ENCODE peak calls at places on chromosomes 2 and 18, in five cellular contexts. L, S, R, J and D are unnamed samples.

GRCh38 chr18:46809145-46809544 is 52.3 kb upstream of the ST8SIA5 start:
- DNase-seq in L (no peak), S (no peak), R (no peak), J (no peak), D (no peak)

GRCh38 chr18:72941001-72941400 is 73.2 kb upstream of the NETO1 start:
- DNase-seq in S (no peak), J (no peak), R (peak), L (no peak), D (no peak)

GRCh38 chr18:48734460-48734859 is 195.6 kb downstream of the CTIF start:
- DNase-seq in J (no peak), R (no peak), L (peak), S (no peak), D (no peak)

GRCh38 chr18:9536354-9537152 is 61.2 kb downstream of the RALBP1 start:
- DNase-seq in L (peak), J (no peak), S (no peak), R (peak), D (peak)

GRCh38 chr2:190841707-190842505 is 38.7 kb upstream of the GLS start:
- DNase-seq in S (no peak), L (peak), J (peak), R (peak), D (peak)

GRCh38 chr2:216619411-216620393 is 13.5 kb upstream of the IGFBP2 start:
- DNase-seq in J (no peak), R (no peak), L (peak), S (no peak), D (peak)

GRCh38 chr18:75218064-75218463 is 7.5 kb downstream of the TSHZ1 start:
- DNase-seq in J (no peak), L (no peak), R (no peak), S (no peak), D (no peak)

GRCh38 chr2:134269986-134270735 is 16.3 kb downstream of the MGAT5 start:
- DNase-seq in R (no peak), L (no peak), S (no peak), J (no peak), D (peak)

GRCh38 chr2:154457291-154457690 is 241.2 kb upstream of the KCNJ3 start:
- DNase-seq in L (no peak), R (no peak), S (no peak), J (no peak), D (no peak)

GRCh38 chr18:62672600-62672999 is 42.7 kb upstream of the PHLPP1 start:
- DNase-seq in J (no peak), L (no peak), S (no peak), R (peak), D (no peak)

GRCh38 chr2:123993728-123994323 is 31.3 kb upstream of the CNTNAP5 start:
- DNase-seq in R (peak), S (no peak), L (peak), J (peak), D (peak)

GRCh38 chr2:25617948-25618646 is 55.3 kb downstream of the DTNB start:
- DNase-seq in J (peak), L (peak), R (peak), S (no peak), D (peak)

GRCh38 chr18:51110073-51110797 is 80.2 kb downstream of the SMAD4 start:
- DNase-seq in J (peak), R (peak), S (peak), L (peak), D (peak)

GRCh38 chr2:28680657-28681056 is 71.0 kb upstream of the PPP1CB start:
- DNase-seq in L (no peak), J (no peak), S (peak), R (no peak), D (no peak)

GRCh38 chr18:63707816-63708215 is 5.1 kb downstream of the SERPINB11 start:
- DNase-seq in L (no peak), S (no peak), J (no peak), R (no peak), D (peak)

GRCh38 chr2:191171708-191172355 is 21.0 kb upstream of the STAT4 start:
- DNase-seq in R (peak), J (peak), S (no peak), L (peak), D (peak)

GRCh38 chr2:12883911-12884310 is 167.2 kb downstream of the TRIB2 start:
- DNase-seq in J (no peak), R (no peak), L (peak), S (no peak), D (peak)

GRCh38 chr2:236894791-236895190 is 190.9 kb upstream of the COPS8 start:
- DNase-seq in L (no peak), R (no peak), S (no peak), J (no peak), D (no peak)

GRCh38 chr2:128519517-128520215 is 201.0 kb upstream of the HS6ST1 start:
- DNase-seq in L (no peak), S (no peak), J (no peak), R (no peak), D (no peak)